ENCODE peak calls at places on chromosomes 13 and 19, in ten cellular contexts. One of them, this sample, is unnamed.

GRCh38 chr19:6228523-6229215 is 51.1 kb downstream of the MLLT1 start:
- DNase-seq in fibroblast of gingiva: no peak
- DNase-seq in NCI-H510A treated with DMSO at 0.1 percent for 48 hours: no peak
- DNase-seq in GM20000: no peak
- DNase-seq in HFFc6: no peak
- DNase-seq in H1: no peak
- DNase-seq in iris pigment epithelial cell: no peak
- DNase-seq in cardiac fibroblast: no peak
- DNase-seq in thyroid gland: no peak
- DNase-seq in neuronal stem cell: no peak
- DNase-seq in this sample: no peak

GRCh38 chr19:16548956-16549355 is 6.7 kb upstream of the CHERP start:
- DNase-seq in fibroblast of gingiva: no peak
- DNase-seq in NCI-H510A treated with DMSO at 0.1 percent for 48 hours: no peak
- DNase-seq in GM20000: no peak
- DNase-seq in HFFc6: no peak
- DNase-seq in H1: no peak
- DNase-seq in iris pigment epithelial cell: no peak
- DNase-seq in cardiac fibroblast: no peak
- DNase-seq in thyroid gland: no peak
- DNase-seq in neuronal stem cell: no peak
- DNase-seq in this sample: no peak

GRCh38 chr13:111479412-111479811 is 159.0 kb downstream of the TEX29 start:
- DNase-seq in fibroblast of gingiva: no peak
- DNase-seq in NCI-H510A treated with DMSO at 0.1 percent for 48 hours: no peak
- DNase-seq in GM20000: no peak
- DNase-seq in HFFc6: no peak
- DNase-seq in H1: peak
- DNase-seq in iris pigment epithelial cell: no peak
- DNase-seq in cardiac fibroblast: no peak
- DNase-seq in thyroid gland: no peak
- DNase-seq in neuronal stem cell: no peak
- DNase-seq in this sample: no peak

GRCh38 chr13:78589206-78589605 is 14.1 kb downstream of the POU4F1 start:
- DNase-seq in fibroblast of gingiva: no peak
- DNase-seq in NCI-H510A treated with DMSO at 0.1 percent for 48 hours: no peak
- DNase-seq in GM20000: peak
- DNase-seq in HFFc6: no peak
- DNase-seq in H1: peak
- DNase-seq in iris pigment epithelial cell: no peak
- DNase-seq in cardiac fibroblast: no peak
- DNase-seq in thyroid gland: peak
- DNase-seq in neuronal stem cell: peak
- DNase-seq in this sample: peak

GRCh38 chr13:31764556-31764955 is 25.2 kb downstream of the RXFP2 start:
- DNase-seq in fibroblast of gingiva: peak
- DNase-seq in NCI-H510A treated with DMSO at 0.1 percent for 48 hours: no peak
- DNase-seq in GM20000: no peak
- DNase-seq in HFFc6: no peak
- DNase-seq in H1: no peak
- DNase-seq in iris pigment epithelial cell: no peak
- DNase-seq in cardiac fibroblast: peak
- DNase-seq in thyroid gland: no peak
- DNase-seq in neuronal stem cell: no peak
- DNase-seq in this sample: no peak

GRCh38 chr13:114311908-114312307 is 2.4 kb upstream of the CHAMP1 start:
- DNase-seq in fibroblast of gingiva: peak
- DNase-seq in NCI-H510A treated with DMSO at 0.1 percent for 48 hours: no peak
- DNase-seq in GM20000: no peak
- DNase-seq in HFFc6: no peak
- DNase-seq in H1: no peak
- DNase-seq in iris pigment epithelial cell: no peak
- DNase-seq in cardiac fibroblast: peak
- DNase-seq in thyroid gland: no peak
- DNase-seq in neuronal stem cell: no peak
- DNase-seq in this sample: no peak

GRCh38 chr13:76826527-76826926 is 59.7 kb downstream of the KCTD12 start:
- DNase-seq in fibroblast of gingiva: no peak
- DNase-seq in NCI-H510A treated with DMSO at 0.1 percent for 48 hours: no peak
- DNase-seq in GM20000: no peak
- DNase-seq in HFFc6: no peak
- DNase-seq in H1: no peak
- DNase-seq in iris pigment epithelial cell: no peak
- DNase-seq in cardiac fibroblast: no peak
- DNase-seq in thyroid gland: no peak
- DNase-seq in neuronal stem cell: no peak
- DNase-seq in this sample: no peak

GRCh38 chr19:610071-610800 is 20.6 kb downstream of the HCN2 start:
- DNase-seq in fibroblast of gingiva: no peak
- DNase-seq in NCI-H510A treated with DMSO at 0.1 percent for 48 hours: no peak
- DNase-seq in GM20000: no peak
- DNase-seq in HFFc6: no peak
- DNase-seq in H1: no peak
- DNase-seq in iris pigment epithelial cell: peak
- DNase-seq in cardiac fibroblast: no peak
- DNase-seq in thyroid gland: no peak
- DNase-seq in neuronal stem cell: no peak
- DNase-seq in this sample: no peak

GRCh38 chr19:46147791-46148288 is at the start of gene IGFL2:
- DNase-seq in fibroblast of gingiva: no peak
- DNase-seq in NCI-H510A treated with DMSO at 0.1 percent for 48 hours: no peak
- DNase-seq in GM20000: no peak
- DNase-seq in HFFc6: no peak
- DNase-seq in H1: no peak
- DNase-seq in iris pigment epithelial cell: peak
- DNase-seq in cardiac fibroblast: peak
- DNase-seq in thyroid gland: no peak
- DNase-seq in neuronal stem cell: no peak
- DNase-seq in this sample: no peak

GRCh38 chr19:28737021-28737525 is 475.9 kb downstream of the UQCRFS1 start:
- DNase-seq in fibroblast of gingiva: peak
- DNase-seq in NCI-H510A treated with DMSO at 0.1 percent for 48 hours: peak
- DNase-seq in GM20000: peak
- DNase-seq in HFFc6: peak
- DNase-seq in H1: no peak
- DNase-seq in iris pigment epithelial cell: peak
- DNase-seq in cardiac fibroblast: peak
- DNase-seq in thyroid gland: peak
- DNase-seq in neuronal stem cell: no peak
- DNase-seq in this sample: peak

GRCh38 chr19:2014731-2015610 is 543 bp downstream of the BTBD2 start:
- DNase-seq in fibroblast of gingiva: no peak
- DNase-seq in NCI-H510A treated with DMSO at 0.1 percent for 48 hours: no peak
- DNase-seq in GM20000: peak
- DNase-seq in HFFc6: no peak
- DNase-seq in H1: no peak
- DNase-seq in iris pigment epithelial cell: no peak
- DNase-seq in cardiac fibroblast: no peak
- DNase-seq in thyroid gland: no peak
- DNase-seq in neuronal stem cell: peak
- DNase-seq in this sample: peak

GRCh38 chr19:40594251-40594650 is 6.9 kb upstream of the LTBP4 start:
- DNase-seq in fibroblast of gingiva: no peak
- DNase-seq in NCI-H510A treated with DMSO at 0.1 percent for 48 hours: no peak
- DNase-seq in GM20000: no peak
- DNase-seq in HFFc6: no peak
- DNase-seq in H1: peak
- DNase-seq in iris pigment epithelial cell: no peak
- DNase-seq in cardiac fibroblast: no peak
- DNase-seq in thyroid gland: no peak
- DNase-seq in neuronal stem cell: no peak
- DNase-seq in this sample: peak

GRCh38 chr19:6260912-6261636 is 18.7 kb downstream of the MLLT1 start:
- DNase-seq in fibroblast of gingiva: no peak
- DNase-seq in NCI-H510A treated with DMSO at 0.1 percent for 48 hours: no peak
- DNase-seq in GM20000: no peak
- DNase-seq in HFFc6: no peak
- DNase-seq in H1: peak
- DNase-seq in iris pigment epithelial cell: no peak
- DNase-seq in cardiac fibroblast: peak
- DNase-seq in thyroid gland: peak
- DNase-seq in neuronal stem cell: no peak
- DNase-seq in this sample: no peak

GRCh38 chr19:14081797-14082674 is 3.5 kb downstream of the C19orf67 start:
- DNase-seq in fibroblast of gingiva: no peak
- DNase-seq in NCI-H510A treated with DMSO at 0.1 percent for 48 hours: no peak
- DNase-seq in GM20000: peak
- DNase-seq in HFFc6: no peak
- DNase-seq in H1: no peak
- DNase-seq in iris pigment epithelial cell: peak
- DNase-seq in cardiac fibroblast: no peak
- DNase-seq in thyroid gland: peak
- DNase-seq in neuronal stem cell: no peak
- DNase-seq in this sample: peak

GRCh38 chr13:29427937-29428309 is 167.6 kb downstream of the SLC7A1 start:
- DNase-seq in fibroblast of gingiva: no peak
- DNase-seq in NCI-H510A treated with DMSO at 0.1 percent for 48 hours: no peak
- DNase-seq in GM20000: no peak
- DNase-seq in HFFc6: no peak
- DNase-seq in H1: no peak
- DNase-seq in iris pigment epithelial cell: no peak
- DNase-seq in cardiac fibroblast: no peak
- DNase-seq in thyroid gland: no peak
- DNase-seq in neuronal stem cell: no peak
- DNase-seq in this sample: no peak

GRCh38 chr13:93180376-93180966 is 46.1 kb upstream of the GPC6 start:
- DNase-seq in fibroblast of gingiva: no peak
- DNase-seq in NCI-H510A treated with DMSO at 0.1 percent for 48 hours: no peak
- DNase-seq in GM20000: no peak
- DNase-seq in HFFc6: no peak
- DNase-seq in H1: no peak
- DNase-seq in iris pigment epithelial cell: peak
- DNase-seq in cardiac fibroblast: peak
- DNase-seq in thyroid gland: no peak
- DNase-seq in neuronal stem cell: no peak
- DNase-seq in this sample: no peak

GRCh38 chr13:101739382-101740178 is 287.1 kb downstream of the ITGBL1 start:
- DNase-seq in fibroblast of gingiva: no peak
- DNase-seq in NCI-H510A treated with DMSO at 0.1 percent for 48 hours: no peak
- DNase-seq in GM20000: no peak
- DNase-seq in HFFc6: no peak
- DNase-seq in H1: no peak
- DNase-seq in iris pigment epithelial cell: no peak
- DNase-seq in cardiac fibroblast: no peak
- DNase-seq in thyroid gland: no peak
- DNase-seq in neuronal stem cell: no peak
- DNase-seq in this sample: no peak

GRCh38 chr19:16402076-16402475 is 69.7 kb downstream of the EPS15L1 start:
- DNase-seq in fibroblast of gingiva: no peak
- DNase-seq in NCI-H510A treated with DMSO at 0.1 percent for 48 hours: no peak
- DNase-seq in GM20000: no peak
- DNase-seq in HFFc6: no peak
- DNase-seq in H1: no peak
- DNase-seq in iris pigment epithelial cell: no peak
- DNase-seq in cardiac fibroblast: no peak
- DNase-seq in thyroid gland: no peak
- DNase-seq in neuronal stem cell: no peak
- DNase-seq in this sample: no peak

GRCh38 chr13:28339419-28339818 is 155.5 kb downstream of the FLT1 start:
- DNase-seq in fibroblast of gingiva: peak
- DNase-seq in NCI-H510A treated with DMSO at 0.1 percent for 48 hours: no peak
- DNase-seq in GM20000: no peak
- DNase-seq in HFFc6: peak
- DNase-seq in H1: no peak
- DNase-seq in iris pigment epithelial cell: peak
- DNase-seq in cardiac fibroblast: peak
- DNase-seq in thyroid gland: no peak
- DNase-seq in neuronal stem cell: no peak
- DNase-seq in this sample: no peak

GRCh38 chr13:35699805-35700204 is 223.3 kb upstream of the MAB21L1 start:
- DNase-seq in fibroblast of gingiva: peak
- DNase-seq in NCI-H510A treated with DMSO at 0.1 percent for 48 hours: no peak
- DNase-seq in GM20000: no peak
- DNase-seq in HFFc6: peak
- DNase-seq in H1: no peak
- DNase-seq in iris pigment epithelial cell: peak
- DNase-seq in cardiac fibroblast: peak
- DNase-seq in thyroid gland: no peak
- DNase-seq in neuronal stem cell: no peak
- DNase-seq in this sample: no peak

GRCh38 chr13:30685987-30686386 is 49.4 kb upstream of the ALOX5AP start:
- DNase-seq in fibroblast of gingiva: no peak
- DNase-seq in NCI-H510A treated with DMSO at 0.1 percent for 48 hours: no peak
- DNase-seq in GM20000: no peak
- DNase-seq in HFFc6: no peak
- DNase-seq in H1: no peak
- DNase-seq in iris pigment epithelial cell: no peak
- DNase-seq in cardiac fibroblast: no peak
- DNase-seq in thyroid gland: no peak
- DNase-seq in neuronal stem cell: no peak
- DNase-seq in this sample: no peak

GRCh38 chr13:84487681-84488080 is 605.4 kb upstream of the SLITRK1 start:
- DNase-seq in fibroblast of gingiva: no peak
- DNase-seq in NCI-H510A treated with DMSO at 0.1 percent for 48 hours: no peak
- DNase-seq in GM20000: no peak
- DNase-seq in HFFc6: no peak
- DNase-seq in H1: no peak
- DNase-seq in iris pigment epithelial cell: no peak
- DNase-seq in cardiac fibroblast: no peak
- DNase-seq in thyroid gland: no peak
- DNase-seq in neuronal stem cell: no peak
- DNase-seq in this sample: no peak

GRCh38 chr13:31116224-31116623 is 45.5 kb downstream of the HSPH1 start:
- DNase-seq in fibroblast of gingiva: no peak
- DNase-seq in NCI-H510A treated with DMSO at 0.1 percent for 48 hours: no peak
- DNase-seq in GM20000: no peak
- DNase-seq in HFFc6: no peak
- DNase-seq in H1: no peak
- DNase-seq in iris pigment epithelial cell: no peak
- DNase-seq in cardiac fibroblast: no peak
- DNase-seq in thyroid gland: no peak
- DNase-seq in neuronal stem cell: no peak
- DNase-seq in this sample: no peak

GRCh38 chr19:35030257-35031071 is at the start of gene SCN1B:
- DNase-seq in fibroblast of gingiva: peak
- DNase-seq in NCI-H510A treated with DMSO at 0.1 percent for 48 hours: no peak
- DNase-seq in GM20000: peak
- DNase-seq in HFFc6: peak
- DNase-seq in H1: peak
- DNase-seq in iris pigment epithelial cell: peak
- DNase-seq in cardiac fibroblast: peak
- DNase-seq in thyroid gland: peak
- DNase-seq in neuronal stem cell: peak
- DNase-seq in this sample: peak

GRCh38 chr19:7596191-7596937 is 701 bp downstream of the CAMSAP3 start:
- DNase-seq in fibroblast of gingiva: no peak
- DNase-seq in NCI-H510A treated with DMSO at 0.1 percent for 48 hours: no peak
- DNase-seq in GM20000: peak
- DNase-seq in HFFc6: no peak
- DNase-seq in H1: peak
- DNase-seq in iris pigment epithelial cell: no peak
- DNase-seq in cardiac fibroblast: no peak
- DNase-seq in thyroid gland: no peak
- DNase-seq in neuronal stem cell: no peak
- DNase-seq in this sample: no peak

GRCh38 chr13:94613051-94613450 is 11.4 kb downstream of the GPR180 start:
- DNase-seq in fibroblast of gingiva: no peak
- DNase-seq in NCI-H510A treated with DMSO at 0.1 percent for 48 hours: no peak
- DNase-seq in GM20000: no peak
- DNase-seq in HFFc6: no peak
- DNase-seq in H1: no peak
- DNase-seq in iris pigment epithelial cell: no peak
- DNase-seq in cardiac fibroblast: no peak
- DNase-seq in thyroid gland: no peak
- DNase-seq in neuronal stem cell: no peak
- DNase-seq in this sample: no peak

GRCh38 chr19:56839665-56840451 is 668 bp downstream of the PEG3 start:
- DNase-seq in fibroblast of gingiva: peak
- DNase-seq in NCI-H510A treated with DMSO at 0.1 percent for 48 hours: no peak
- DNase-seq in GM20000: no peak
- DNase-seq in HFFc6: no peak
- DNase-seq in H1: no peak
- DNase-seq in iris pigment epithelial cell: peak
- DNase-seq in cardiac fibroblast: no peak
- DNase-seq in thyroid gland: peak
- DNase-seq in neuronal stem cell: peak
- DNase-seq in this sample: peak

GRCh38 chr19:38656171-38656981 is 8.9 kb downstream of the ACTN4 start:
- DNase-seq in fibroblast of gingiva: peak
- DNase-seq in NCI-H510A treated with DMSO at 0.1 percent for 48 hours: no peak
- DNase-seq in GM20000: no peak
- DNase-seq in HFFc6: peak
- DNase-seq in H1: no peak
- DNase-seq in iris pigment epithelial cell: peak
- DNase-seq in cardiac fibroblast: peak
- DNase-seq in thyroid gland: no peak
- DNase-seq in neuronal stem cell: no peak
- DNase-seq in this sample: no peak

This sample was measured in AG08396.